ENCODE peak calls at places on chromosomes 11 and 22, in nine cellular contexts. G, V, Y, D, S, L, O, E and I are unnamed samples.

GRCh38 chr11:68749501-68750196 is 1.7 kb downstream of the TESMIN start:
- DNase-seq in Y (no peak), G (peak), V (no peak), E (no peak), D (no peak), O (peak), S (no peak), L (no peak), I (peak)

GRCh38 chr11:494761-495536 is 12.1 kb downstream of the RNH1 start:
- DNase-seq in L (peak), G (no peak), S (no peak), Y (no peak), E (peak), D (no peak), V (no peak), O (no peak), I (no peak)

GRCh38 chr22:35411112-35411511 is 11.2 kb downstream of the MCM5 start:
- DNase-seq in L (no peak), E (peak), D (no peak), S (no peak), O (no peak), V (no peak), Y (no peak), G (no peak), I (no peak)

GRCh38 chr11:131932584-131933360 is 562.4 kb downstream of the NTM start:
- DNase-seq in L (peak), G (no peak), Y (no peak), E (no peak), S (no peak), V (no peak), O (no peak), D (no peak), I (no peak)

GRCh38 chr11:61106296-61106695 is 4.0 kb downstream of the CD5 start:
- DNase-seq in L (no peak), G (no peak), E (no peak), D (no peak), O (no peak), V (no peak), S (no peak), Y (no peak), I (no peak)

GRCh38 chr11:14384338-14384737 is 25.4 kb upstream of the RRAS2 start:
- DNase-seq in G (peak), Y (no peak), E (no peak), S (no peak), V (no peak), L (no peak), O (peak), D (no peak), I (peak)

GRCh38 chr11:113664981-113665710 is 41.0 kb downstream of the TMPRSS5 start:
- DNase-seq in O (no peak), G (no peak), V (no peak), L (no peak), D (no peak), E (no peak), S (no peak), Y (no peak), I (no peak)

GRCh38 chr11:64181506-64182411 is 4.2 kb upstream of the STIP1 start:
- DNase-seq in L (peak), G (peak), E (peak), D (peak), V (peak), Y (peak), O (peak), S (peak), I (peak)

GRCh38 chr11:12949456-12949855 is 59.7 kb upstream of the RASSF10 start:
- DNase-seq in V (no peak), D (no peak), L (no peak), G (no peak), E (no peak), S (no peak), Y (no peak), O (no peak), I (no peak)

GRCh38 chr11:81089242-81089641 is 1644.4 kb downstream of the FAM181B start:
- DNase-seq in Y (no peak), V (no peak), O (no peak), L (no peak), S (no peak), G (no peak), D (no peak), E (no peak), I (no peak)

GRCh38 chr11:96755752-96756151 is 365.9 kb downstream of the JRKL start:
- DNase-seq in G (no peak), E (no peak), O (no peak), S (no peak), Y (no peak), V (no peak), D (no peak), L (no peak), I (no peak)

GRCh38 chr11:104076455-104076854 is 40.0 kb downstream of the DDI1 start:
- DNase-seq in Y (no peak), O (no peak), V (no peak), L (no peak), G (peak), E (no peak), D (no peak), S (no peak), I (no peak)

GRCh38 chr11:58227956-58228615 is 632 bp downstream of the OR10Q1 start:
- DNase-seq in E (no peak), Y (no peak), O (no peak), S (no peak), D (no peak), L (no peak), G (no peak), V (no peak), I (no peak)

GRCh38 chr11:86510674-86511073 is 136.0 kb downstream of the CCDC81 start:
- DNase-seq in V (no peak), E (no peak), Y (no peak), D (no peak), O (no peak), G (no peak), S (no peak), L (no peak), I (no peak)

GRCh38 chr11:95092549-95093324 is 3.1 kb downstream of the ENDOD1 start:
- DNase-seq in O (peak), E (peak), D (no peak), S (no peak), V (no peak), G (peak), L (no peak), Y (no peak), I (peak)

GRCh38 chr11:104997288-104997687 is 25.7 kb downstream of the CASP5 start:
- DNase-seq in O (no peak), E (no peak), L (no peak), S (no peak), V (no peak), D (no peak), Y (no peak), G (peak), I (peak)

GRCh38 chr22:19456541-19456940 is 9.0 kb upstream of the C22orf39 start:
- DNase-seq in D (no peak), E (no peak), V (peak), L (no peak), O (no peak), Y (no peak), G (no peak), S (no peak), I (no peak)

GRCh38 chr11:96748639-96749370 is 359.0 kb downstream of the JRKL start:
- DNase-seq in O (peak), G (peak), S (no peak), Y (no peak), V (no peak), L (no peak), D (no peak), E (no peak), I (peak)

GRCh38 chr11:68517121-68517741 is 56.7 kb downstream of the PPP6R3 start:
- DNase-seq in E (no peak), D (no peak), O (no peak), Y (no peak), G (no peak), S (no peak), V (no peak), L (no peak), I (no peak)

GRCh38 chr22:46373166-46373565 is 37.7 kb downstream of the TRMU start:
- DNase-seq in E (no peak), V (no peak), S (no peak), Y (no peak), L (no peak), D (no peak), G (no peak), O (no peak), I (no peak)

GRCh38 chr22:39219071-39220050 is 25.4 kb downstream of the PDGFB start:
- DNase-seq in D (no peak), Y (no peak), V (peak), L (no peak), E (no peak), S (no peak), G (no peak), O (no peak), I (no peak)

GRCh38 chr11:34915136-34916013 is 804 bp downstream of the APIP start:
- DNase-seq in Y (no peak), S (no peak), D (no peak), O (peak), V (no peak), E (no peak), G (peak), L (peak), I (peak)

GRCh38 chr22:27991586-27992293 is 72.7 kb upstream of the PITPNB start:
- DNase-seq in S (no peak), G (no peak), V (peak), O (no peak), L (no peak), Y (no peak), E (no peak), D (no peak), I (no peak)

GRCh38 chr11:110000858-110001257 is 92.3 kb upstream of the ZC3H12C start:
- DNase-seq in G (no peak), S (no peak), E (no peak), D (no peak), Y (no peak), L (no peak), O (no peak), V (no peak), I (peak)

GRCh38 chr11:68889948-68890446 is 13.6 kb downstream of the MRPL21 start:
- DNase-seq in L (no peak), G (peak), Y (peak), D (no peak), O (peak), V (peak), E (no peak), S (no peak), I (peak)

GRCh38 chr11:45301537-45302246 is 15.6 kb upstream of the SYT13 start:
- DNase-seq in O (no peak), V (peak), G (no peak), S (no peak), E (no peak), Y (no peak), D (no peak), L (no peak), I (no peak)